ENCODE peak calls at places on chromosome 19, in six cellular contexts. F, Z, T, Y, I and W are unnamed samples.

GRCh38 chr19:51338563-51339312 is 3.2 kb downstream of the VSIG10L start:
- DNase-seq in Z (peak), Y (peak), I (peak), T (peak), F (peak), W (peak)

GRCh38 chr19:14433454-14434156 is 499 bp downstream of the PKN1 start:
- DNase-seq in Z (peak), T (peak), I (peak), F (peak), Y (no peak), W (no peak)

GRCh38 chr19:41088151-41088550 is at the start of gene CYP2A13:
- DNase-seq in I (no peak), Z (no peak), F (no peak), T (no peak), Y (no peak), W (no peak)

GRCh38 chr19:2641332-2641698 is 61.2 kb downstream of the GNG7 start:
- DNase-seq in T (no peak), Y (no peak), I (no peak), Z (no peak), F (no peak), W (no peak)

GRCh38 chr19:52724701-52725514 is 9.9 kb downstream of the ZNF611 start:
- DNase-seq in T (no peak), Z (no peak), Y (no peak), F (no peak), I (no peak), W (no peak)

GRCh38 chr19:1407662-1408299 is 395 bp downstream of the DAZAP1 start:
- DNase-seq in Z (peak), T (no peak), Y (peak), I (peak), F (peak), W (no peak)

GRCh38 chr19:4373601-4374441 is 26.5 kb downstream of the SH3GL1 start:
- DNase-seq in Y (no peak), T (no peak), Z (peak), I (no peak), F (no peak), W (no peak)

GRCh38 chr19:38195237-38195636 is 28.8 kb downstream of the DPF1 start:
- DNase-seq in I (no peak), F (no peak), T (no peak), Y (no peak), Z (no peak), W (no peak)

GRCh38 chr19:40756502-40757110 is 5.6 kb downstream of the SNRPA start:
- DNase-seq in Z (no peak), T (peak), I (no peak), F (no peak), Y (no peak), W (no peak)

GRCh38 chr19:11382898-11383705 is 1.0 kb downstream of the EPOR start:
- DNase-seq in F (no peak), T (peak), I (peak), Z (peak), Y (no peak), W (no peak)

GRCh38 chr19:14561832-14562351 is 10.0 kb downstream of the NDUFB7 start:
- DNase-seq in I (no peak), Z (no peak), Y (no peak), T (no peak), F (no peak), W (no peak)

GRCh38 chr19:35936738-35937268 is 629 bp downstream of the LRFN3 start:
- DNase-seq in Y (no peak), F (no peak), I (no peak), Z (no peak), T (no peak), W (no peak)

GRCh38 chr19:21604941-21605548 is 99.6 kb downstream of the ZNF429 start:
- DNase-seq in T (no peak), I (no peak), Z (no peak), Y (no peak), F (no peak), W (no peak)

GRCh38 chr19:2336528-2337328 is 8.2 kb downstream of the SPPL2B start:
- DNase-seq in I (no peak), Y (no peak), T (no peak), F (no peak), Z (no peak), W (no peak)

GRCh38 chr19:56838930-56839664 is 1.4 kb downstream of the PEG3 start:
- DNase-seq in T (no peak), Y (no peak), Z (no peak), F (no peak), I (no peak), W (peak)

GRCh38 chr19:9487016-9487415 is 11.4 kb downstream of the ZNF560 start:
- DNase-seq in T (no peak), F (no peak), Z (no peak), I (no peak), Y (no peak), W (no peak)

GRCh38 chr19:37304190-37304883 is 66.6 kb upstream of the ZNF527 start:
- DNase-seq in F (no peak), I (no peak), Z (peak), Y (no peak), T (no peak), W (no peak)

GRCh38 chr19:47618771-47619170 is 9.8 kb downstream of the BICRA start:
- DNase-seq in Z (no peak), T (no peak), Y (no peak), I (no peak), F (no peak), W (no peak)

GRCh38 chr19:11187409-11187808 is 9.9 kb downstream of the KANK2 start:
- DNase-seq in I (no peak), T (no peak), Z (no peak), Y (no peak), F (no peak), W (no peak)